ENCODE peak calls at places on chromosomes 2 and 18, in four cellular contexts. I is K562, G is psoas muscle, Z is hepatocyte. C is an unnamed sample.
A peak's percentile ranks its signal among the peaks of the same experiment; 100 is the strongest.

GRCh38 chr18:67509711-67510110 is 6.8 kb downstream of the DSEL start:
- DNase-seq in I (no peak), G (no peak), Z (no peak), C (peak; percentile 92)

GRCh38 chr18:13227910-13228309 is 9.3 kb downstream of the LDLRAD4 start:
- DNase-seq in I (no peak), G (no peak), Z (no peak), C (no peak)

GRCh38 chr2:174240097-174240496 is 8.2 kb downstream of the OLA1 start:
- DNase-seq in I (no peak), G (no peak), Z (no peak), C (no peak)

GRCh38 chr2:38407111-38407682 is 30.1 kb upstream of the ATL2 start:
- DNase-seq in I (no peak), G (no peak), Z (peak; percentile 47), C (no peak)

GRCh38 chr2:205024822-205025518 is 479.7 kb downstream of the PARD3B start:
- DNase-seq in I (peak; percentile 52), G (peak; percentile 61), Z (peak; percentile 75), C (peak; percentile 98)

GRCh38 chr2:228657807-228658402 is 476.4 kb upstream of the SPHKAP start:
- DNase-seq in I (no peak), G (no peak), Z (peak; percentile 55), C (peak; percentile 67)

GRCh38 chr18:74976331-74976909 is 232.5 kb downstream of the PTGR3 start:
- DNase-seq in I (no peak), G (no peak), Z (no peak), C (no peak)

GRCh38 chr2:241139531-241140444 is 9.5 kb downstream of the PASK start:
- DNase-seq in I (no peak), G (peak; percentile 29), Z (no peak), C (no peak)

GRCh38 chr18:56148373-56148772 is 490.0 kb downstream of the TXNL1 start:
- DNase-seq in I (no peak), G (no peak), Z (no peak), C (peak; percentile 94)

GRCh38 chr2:60741588-60741987 is 14.5 kb upstream of the PAPOLG start:
- DNase-seq in I (no peak), G (no peak), Z (no peak), C (no peak)

GRCh38 chr2:47310801-47311560 is 92.0 kb upstream of the MSH2 start:
- DNase-seq in I (no peak), G (no peak), Z (no peak), C (no peak)

GRCh38 chr2:34848132-34848531 is 1249.0 kb upstream of the FAM98A start:
- DNase-seq in I (no peak), G (no peak), Z (no peak), C (no peak)

GRCh38 chr2:172299741-172300140 is 127.6 kb upstream of the ITGA6 start:
- DNase-seq in I (no peak), G (no peak), Z (no peak), C (peak; percentile 89)

GRCh38 chr2:61943251-61943650 is 37.8 kb downstream of the COMMD1 start:
- DNase-seq in I (no peak), G (no peak), Z (no peak), C (peak; percentile 39)

GRCh38 chr2:96143848-96144480 is 1.3 kb downstream of the DUSP2 start:
- DNase-seq in I (no peak), G (peak; percentile 54), Z (no peak), C (no peak)

GRCh38 chr2:45607701-45608100 is 3.4 kb downstream of the SRBD1 start:
- DNase-seq in I (peak; percentile 55), G (no peak), Z (peak; percentile 19), C (peak; percentile 34)

GRCh38 chr2:10678225-10678624 is 11.6 kb downstream of the NOL10 start:
- DNase-seq in I (peak; percentile 30), G (no peak), Z (no peak), C (no peak)

GRCh38 chr2:40820319-40820718 is 368.4 kb upstream of the SLC8A1 start:
- DNase-seq in I (no peak), G (no peak), Z (no peak), C (peak; percentile 7)

GRCh38 chr2:74525717-74526648 is at the start of gene DQX1:
- DNase-seq in I (peak; percentile 33), G (no peak), Z (peak; percentile 32), C (peak; percentile 52)

GRCh38 chr2:51789908-51790307 is 758.0 kb upstream of the NRXN1 start:
- DNase-seq in I (no peak), G (no peak), Z (no peak), C (peak; percentile 35)

GRCh38 chr18:69580107-69580506 is 179.4 kb downstream of the DOK6 start:
- DNase-seq in I (no peak), G (no peak), Z (no peak), C (no peak)

GRCh38 chr2:109486711-109487130 is 127.0 kb downstream of the SEPTIN10 start:
- DNase-seq in I (no peak), G (no peak), Z (no peak), C (no peak)

GRCh38 chr18:33440384-33441043 is at the start of gene CCDC178:
- DNase-seq in I (peak; percentile 15), G (peak; percentile 50), Z (peak; percentile 61), C (no peak)

GRCh38 chr2:98404556-98405250 is 40.0 kb upstream of the INPP4A start:
- DNase-seq in I (no peak), G (no peak), Z (no peak), C (no peak)

GRCh38 chr18:48023334-48024008 is 93.0 kb upstream of the SMAD2 start:
- DNase-seq in I (peak; percentile 17), G (no peak), Z (peak; percentile 77), C (peak; percentile 75)

GRCh38 chr2:157404363-157404762 is 39.5 kb downstream of the CYTIP start:
- DNase-seq in I (no peak), G (no peak), Z (no peak), C (peak; percentile 12)

GRCh38 chr2:230824406-230824978 is 40.2 kb upstream of the ITM2C start:
- DNase-seq in I (peak; percentile 58), G (no peak), Z (peak; percentile 88), C (peak; percentile 81)

GRCh38 chr2:148534416-148535205 is 109.9 kb upstream of the EPC2 start:
- DNase-seq in I (no peak), G (peak; percentile 72), Z (peak; percentile 17), C (peak; percentile 53)
- TF ChIP-seq CTCF in I (no peak), G (no peak), Z (peak; percentile 19), C (no peak)

DNA sequence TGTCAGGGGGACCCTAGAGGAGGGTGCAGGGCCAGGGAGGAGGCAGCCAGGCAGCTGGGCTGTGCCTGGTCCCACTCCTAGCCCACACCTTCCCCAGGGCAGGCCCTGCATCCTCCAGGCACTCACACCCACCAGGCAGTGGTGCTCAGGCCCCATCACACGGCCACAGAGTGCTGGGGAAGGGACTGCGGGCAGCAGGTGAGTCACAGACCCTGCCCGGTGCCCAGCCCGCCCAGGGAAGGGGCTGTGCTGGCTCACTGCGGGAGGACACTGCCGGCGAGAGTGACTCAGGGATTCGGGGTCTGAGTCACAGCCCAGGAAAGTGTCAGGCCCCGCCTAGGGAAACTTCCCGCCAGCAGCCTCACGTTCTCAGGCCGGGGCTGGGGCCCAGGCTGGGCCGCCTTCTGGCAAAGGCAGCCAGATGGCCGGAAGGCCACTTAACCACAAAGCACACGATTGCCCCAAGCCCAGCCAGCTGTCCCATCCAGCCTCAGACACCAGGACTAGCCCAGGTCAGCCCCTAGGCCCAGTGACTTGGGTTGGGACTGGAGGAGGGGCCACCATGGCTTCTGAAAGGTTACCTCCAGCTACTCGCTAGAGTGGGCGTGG is 42.2 kb downstream of the BIN1 start:
- DNase-seq in I (peak; percentile 94), G (peak; percentile 98), Z (peak; percentile 96), C (peak; percentile 97)
- H3K4me3 ChIP-seq in I (no peak overlapping the region), G (peak overlapping the region; percentile 44), Z (no peak overlapping the region), C (no peak overlapping the region)

GRCh38 chr2:180655842-180656454 is 324.5 kb upstream of the UBE2E3 start:
- DNase-seq in I (no peak), G (no peak), Z (no peak), C (no peak)
- TF ChIP-seq CTCF in I (no peak), G (no peak), Z (peak; percentile 4), C (peak; percentile 37)

GRCh38 chr2:66794115-66794514 is 359.2 kb downstream of the MEIS1 start:
- DNase-seq in I (no peak), G (no peak), Z (no peak), C (no peak)

GRCh38 chr2:66790651-66791181 is 355.8 kb downstream of the MEIS1 start:
- DNase-seq in I (no peak), G (no peak), Z (no peak), C (peak; percentile 70)

GRCh38 chr2:66794571-66794970 is 359.6 kb downstream of the MEIS1 start:
- DNase-seq in I (no peak), G (no peak), Z (no peak), C (no peak)

GRCh38 chr2:66789741-66790140 is 354.8 kb downstream of the MEIS1 start:
- DNase-seq in I (no peak), G (no peak), Z (no peak), C (peak; percentile 76)
- H3K4me3 ChIP-seq in I (no peak overlapping the region), G (no peak overlapping the region), Z (no peak overlapping the region), C (no peak overlapping the region)